ENCODE peak calls at places on chromosome 5, in nine cellular contexts. N, D, T, P, Y, Q, R, H and E are unnamed samples. For H3K27me3 and H3K9me3, the result is how much of the 10 kb centered on the place peaks cover.

GRCh38 chr5:147628054-147628895 is 118.4 kb upstream of the DPYSL3 start:
- DNase-seq in Y (no peak), H (peak), D (peak), R (peak), N (no peak), P (peak), T (no peak), Q (peak), E (peak)

GRCh38 chr5:7991125-7991821 is 122.3 kb downstream of the MTRR start:
- DNase-seq in Q (no peak), Y (no peak), D (no peak), T (no peak), H (peak), R (peak), N (no peak), P (no peak), E (no peak)

GRCh38 chr5:52356311-52356918 is 431.3 kb upstream of the ITGA1 start:
- DNase-seq in T (no peak), Q (peak), P (no peak), Y (no peak), H (no peak), R (no peak), N (no peak), D (no peak), E (no peak)

GRCh38 chr5:79047199-79047598 is 22.3 kb downstream of the DMGDH start:
- DNase-seq in N (no peak), D (no peak), H (no peak), Y (no peak), R (no peak), T (no peak), P (no peak), Q (no peak), E (no peak)

GRCh38 chr5:87650284-87650683 is 237.6 kb upstream of the CCNH start:
- DNase-seq in H (no peak), Q (no peak), P (no peak), T (no peak), D (no peak), N (no peak), R (no peak), Y (no peak), E (no peak)

GRCh38 chr5:77155179-77155839 is 55.2 kb upstream of the PDE8B start:
- DNase-seq in P (no peak), H (peak), Q (no peak), N (no peak), T (no peak), D (no peak), Y (no peak), R (no peak), E (no peak)

GRCh38 chr5:146944764-146945710 is 66.5 kb upstream of the PPP2R2B start:
- DNase-seq in Y (no peak), H (no peak), P (no peak), N (no peak), D (peak), Q (no peak), R (no peak), T (no peak), E (no peak)

GRCh38 chr5:153520952-153521351 is 30.5 kb downstream of the GRIA1 start:
- DNase-seq in Y (no peak), P (no peak), D (no peak), N (no peak), H (no peak), T (no peak), Q (peak), R (no peak), E (no peak)

GRCh38 chr5:57863661-57864060 is 381.1 kb upstream of the ACTBL2 start:
- DNase-seq in Y (no peak), D (no peak), H (no peak), Q (peak), N (no peak), R (no peak), P (no peak), T (no peak), E (no peak)

GRCh38 chr5:87243161-87243877 is 24.4 kb upstream of the RASA1 start:
- DNase-seq in Y (no peak), D (no peak), T (no peak), Q (peak), P (no peak), N (no peak), R (no peak), H (no peak), E (no peak)

GRCh38 chr5:117665121-117665520 is 1090.5 kb upstream of the SEMA6A start:
- DNase-seq in R (no peak), N (no peak), T (no peak), Y (no peak), D (no peak), P (no peak), H (no peak), Q (no peak), E (no peak)

GRCh38 chr5:150069619-150070276 is 16.6 kb downstream of the CSF1R start:
- DNase-seq in Y (no peak), T (no peak), D (no peak), Q (no peak), P (no peak), R (no peak), H (no peak), N (no peak), E (no peak)

GRCh38 chr5:90342576-90342975 is 67.0 kb downstream of the CETN3 start:
- DNase-seq in T (no peak), H (no peak), Y (no peak), Q (no peak), N (no peak), P (no peak), R (no peak), D (no peak), E (no peak)

GRCh38 chr5:175567954-175568353 is 89.6 kb downstream of the SFXN1 start:
- DNase-seq in N (no peak), D (no peak), Y (no peak), P (no peak), Q (no peak), H (no peak), T (no peak), R (no peak), E (no peak)

GRCh38 chr5:1065143-1065750 is 46.6 kb downstream of the SLC12A7 start:
- DNase-seq in R (no peak), N (no peak), Q (no peak), Y (no peak), P (no peak), D (no peak), T (peak), H (no peak), E (no peak)

GRCh38 chr5:4873656-4874055 is 266.5 kb upstream of the ADAMTS16 start:
- DNase-seq in N (no peak), P (no peak), D (no peak), R (no peak), Q (no peak), H (no peak), Y (no peak), T (no peak), E (no peak)

GRCh38 chr5:32814141-32814540 is 103.0 kb downstream of the NPR3 start:
- DNase-seq in D (no peak), R (no peak), Y (no peak), T (no peak), Q (no peak), N (no peak), H (no peak), P (no peak), E (no peak)

GRCh38 chr5:57215629-57216195 is 41.9 kb downstream of the GPBP1 start:
- DNase-seq in Q (peak), P (no peak), Y (no peak), N (no peak), R (no peak), T (no peak), D (no peak), H (no peak), E (no peak)

GRCh38 chr5:84383296-84383815 is 1.3 kb downstream of the EDIL3 start:
- DNase-seq in D (no peak), H (no peak), N (no peak), R (peak), P (no peak), Y (no peak), T (no peak), Q (no peak), E (no peak)

GRCh38 chr5:178340187-178340586 is 107.6 kb upstream of the PHYKPL start:
- DNase-seq in D (no peak), T (no peak), H (no peak), Q (no peak), R (no peak), Y (no peak), P (no peak), N (no peak), E (no peak)

GRCh38 chr5:107557051-107557658 is 113.6 kb downstream of the EFNA5 start:
- DNase-seq in D (peak), P (no peak), R (peak), Q (no peak), N (peak), T (peak), H (no peak), Y (no peak), E (no peak)

GRCh38 chr5:67211926-67212325 is 15.3 kb upstream of the CD180 start:
- DNase-seq in P (no peak), H (no peak), Y (no peak), D (no peak), R (no peak), T (no peak), Q (peak), N (no peak), E (no peak)

GRCh38 chr5:172086312-172086975 is 80.0 kb upstream of the FBXW11 start:
- DNase-seq in H (no peak), Q (no peak), N (no peak), T (no peak), R (no peak), P (no peak), Y (no peak), D (no peak), E (no peak)

GRCh38 chr5:79963261-79963977 is 27.6 kb downstream of the MTX3 start:
- DNase-seq in N (no peak), R (no peak), P (no peak), D (no peak), Y (no peak), H (no peak), T (no peak), Q (peak), E (no peak)

DNA sequence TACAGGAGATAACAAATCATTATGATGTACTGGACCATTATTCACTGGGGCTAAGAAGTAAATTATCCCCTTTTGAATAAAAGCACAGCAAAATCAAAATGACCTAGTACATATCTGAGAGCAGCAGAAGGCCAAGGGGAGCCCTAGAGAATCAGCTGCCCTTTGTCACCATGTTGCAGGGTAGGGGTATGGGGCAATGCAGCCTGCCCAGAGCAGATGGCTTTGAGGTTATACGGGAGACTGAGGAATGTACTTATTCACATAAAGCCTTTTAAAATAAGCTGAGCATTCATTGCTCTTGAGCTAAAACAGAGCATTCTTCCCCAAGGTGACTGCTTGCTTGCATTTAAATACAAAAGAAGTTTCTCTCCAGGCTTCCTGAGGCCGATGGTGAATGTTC is 2.6 kb upstream of the TNFAIP8 start:
- DNase-seq in Q (no peak), H (no peak), R (no peak), P (no peak), T (no peak), D (no peak), N (no peak), Y (no peak), E (no peak)
- H3K27me3 ChIP-seq in Q (under half), H (under half), R (under half), P (under half), T (under half), D (under half), N (under half), Y (under half), E (under half)

GRCh38 chr5:9766581-9766980 is 136.4 kb upstream of the TAS2R1 start:
- DNase-seq in Y (no peak), P (no peak), H (no peak), Q (peak), N (no peak), R (no peak), T (no peak), D (no peak), E (no peak)
- TF ChIP-seq CTCF in Y (peak), P (no peak), H (no peak), Q (peak), N (no peak), R (no peak), T (no peak), D (no peak), E (no peak)

GRCh38 chr5:141261238-141261546 is 16.0 kb downstream of the PCDHB15 start:
- DNase-seq in P (no peak), Q (no peak), R (no peak), T (no peak), D (no peak), N (no peak), H (no peak), Y (no peak), E (no peak)
- H3K9me3 ChIP-seq in P (half or more), Q (under half), R (half or more), T (half or more), D (under half), N (half or more), H (under half), Y (under half), E (half or more)

GRCh38 chr5:135739383-135739961 is 95.0 kb upstream of the SLC25A48 start:
- DNase-seq in N (no peak), T (no peak), R (peak), P (no peak), H (no peak), Y (no peak), D (no peak), Q (no peak), E (no peak)
- H3K27me3 ChIP-seq in N (under half), T (under half), R (under half), P (under half), H (under half), Y (under half), D (under half), Q (under half), E (under half)

GRCh38 chr5:31487510-31487909 is 44.4 kb downstream of the DROSHA start:
- DNase-seq in R (no peak), P (no peak), Q (peak), H (no peak), T (no peak), D (no peak), Y (no peak), N (no peak), E (no peak)
- TF ChIP-seq CTCF in R (no peak), P (no peak), Q (peak), H (no peak), T (no peak), D (no peak), Y (no peak), N (no peak), E (no peak)

GRCh38 chr5:141356133-141356532 is 1.3 kb downstream of the PCDHGA4 start:
- DNase-seq in R (no peak), P (no peak), Q (no peak), Y (no peak), D (no peak), H (no peak), N (no peak), T (no peak), E (no peak)

GRCh38 chr5:141356950-141357349 is 2.1 kb downstream of the PCDHGA4 start:
- DNase-seq in R (no peak), D (no peak), N (no peak), P (no peak), Q (no peak), T (no peak), H (no peak), Y (no peak), E (no peak)

GRCh38 chr5:141354900-141355469 is at the start of gene PCDHGA4:
- DNase-seq in R (no peak), Q (peak), T (no peak), H (no peak), P (no peak), D (no peak), N (no peak), Y (no peak), E (no peak)

GRCh38 chr5:141351591-141351990 is 1.7 kb downstream of the PCDHGB1 start:
- DNase-seq in D (no peak), Y (no peak), N (no peak), H (no peak), T (no peak), P (no peak), Q (no peak), R (no peak), E (no peak)

DNA sequence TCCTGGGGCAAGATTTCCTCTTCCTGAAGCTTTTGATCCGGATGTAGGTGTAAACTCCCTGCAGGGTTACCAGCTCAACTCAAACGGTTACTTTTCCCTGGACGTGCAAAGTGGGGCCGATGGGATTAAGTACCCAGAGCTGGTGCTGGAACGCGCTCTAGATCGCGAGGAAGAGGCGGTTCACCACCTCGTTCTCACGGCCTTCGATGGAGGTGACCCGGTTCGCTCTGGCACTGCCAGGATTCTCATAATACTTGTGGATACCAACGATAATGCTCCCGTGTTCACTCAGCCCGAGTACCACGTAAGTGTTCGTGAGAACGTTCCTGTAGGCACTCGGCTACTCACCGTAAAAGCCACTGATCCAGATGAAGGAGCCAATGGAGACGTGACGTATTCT is 820 bp downstream of the PCDHGA4 start:
- DNase-seq in P (no peak), N (no peak), D (no peak), Y (no peak), H (no peak), R (no peak), T (no peak), Q (no peak), E (no peak)
- H3K9me3 ChIP-seq in P (half or more), N (half or more), D (under half), Y (under half), H (under half), R (under half), T (half or more), Q (half or more), E (under half)

DNA sequence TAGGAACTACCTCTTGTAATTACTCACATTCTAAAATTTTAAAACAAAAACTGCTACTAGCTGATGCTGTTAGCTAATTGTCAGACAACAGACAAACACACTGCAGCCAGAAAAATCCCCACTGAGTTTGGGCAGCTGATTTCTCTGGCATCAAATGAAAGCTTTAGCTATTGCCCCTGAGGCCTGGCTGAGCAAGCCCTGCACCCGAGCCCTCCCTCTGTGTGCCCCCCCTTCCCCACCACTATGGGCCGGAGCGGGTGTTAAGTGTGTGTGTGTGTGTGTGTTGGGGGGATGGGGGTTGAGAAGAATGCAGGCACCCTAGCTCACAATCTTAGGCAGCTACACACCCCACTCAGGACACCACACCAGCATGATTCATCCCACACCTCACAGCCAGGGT is 2.4 kb downstream of the NEUROG1 start:
- DNase-seq in H (no peak), T (no peak), D (no peak), P (no peak), R (no peak), Y (no peak), Q (no peak), N (no peak), E (no peak)
- H3K27me3 ChIP-seq in H (under half), T (half or more), D (under half), P (half or more), R (half or more), Y (under half), Q (half or more), N (half or more), E (half or more)

GRCh38 chr5:36041537-36041845 is 25.2 kb downstream of the UGT3A2 start:
- DNase-seq in Y (no peak), Q (no peak), P (no peak), H (no peak), N (no peak), R (peak), T (no peak), D (no peak), E (no peak)
- TF ChIP-seq CTCF in Y (no peak), Q (no peak), P (no peak), H (peak), N (no peak), R (peak), T (no peak), D (no peak), E (no peak)